ENCODE peak calls at places on chromosomes 4 and X, in four cellular contexts. A, V, Y and M are unnamed samples.

GRCh38 chr4:82833696-82834313 is 35.2 kb upstream of the SCD5 start:
- DNase-seq in A (no peak), V (peak; percentile 36), Y (peak; percentile 54), M (no peak)

GRCh38 chrX:47749185-47749967 is 87.3 kb upstream of the ZNF81 start:
- DNase-seq in A (no peak), V (no peak), Y (no peak), M (no peak)

GRCh38 chr4:150628073-150628472 is 46.1 kb downstream of the MAB21L2 start:
- DNase-seq in A (no peak), V (no peak), Y (no peak), M (no peak)

GRCh38 chr4:174828845-174829701 is at the start of gene GLRA3:
- DNase-seq in A (no peak), V (no peak), Y (peak; percentile 69), M (no peak)

GRCh38 chr4:138162259-138162658 is 79.9 kb downstream of the SLC7A11 start:
- DNase-seq in A (no peak), V (no peak), Y (no peak), M (no peak)

GRCh38 chr4:6324999-6325790 is 55.5 kb downstream of the WFS1 start:
- DNase-seq in A (no peak), V (peak; percentile 85), Y (peak; percentile 74), M (no peak)

GRCh38 chr4:155674669-155675071 is 8.0 kb downstream of the GUCY1A1 start:
- DNase-seq in A (no peak), V (no peak), Y (no peak), M (no peak)

GRCh38 chr4:111748157-111748556 is 397.1 kb upstream of the FAM241A start:
- DNase-seq in A (no peak), V (no peak), Y (no peak), M (no peak)

GRCh38 chrX:107775000-107775733 is 420 bp downstream of the TSC22D3 start:
- DNase-seq in A (no peak), V (no peak), Y (peak; percentile 53), M (no peak)

GRCh38 chrX:117743469-117744251 is 372.9 kb downstream of the KLHL13 start:
- DNase-seq in A (no peak), V (no peak), Y (peak; percentile 49), M (no peak)

GRCh38 chrX:77200663-77201062 is 246.5 kb upstream of the FGF16 start:
- DNase-seq in A (no peak), V (no peak), Y (no peak), M (no peak)
- TF ChIP-seq POLR2A in A (no peak), V (no peak), Y (no peak), M (no peak)

GRCh38 chrX:86805241-86805640 is 657.0 kb downstream of the DACH2 start:
- DNase-seq in A (no peak), V (no peak), Y (no peak), M (no peak)

GRCh38 chrX:86806786-86807185 is 658.5 kb downstream of the DACH2 start:
- DNase-seq in A (no peak), V (no peak), Y (no peak), M (no peak)
- TF ChIP-seq POLR2A in A (no peak), V (no peak), Y (no peak), M (no peak)

DNA sequence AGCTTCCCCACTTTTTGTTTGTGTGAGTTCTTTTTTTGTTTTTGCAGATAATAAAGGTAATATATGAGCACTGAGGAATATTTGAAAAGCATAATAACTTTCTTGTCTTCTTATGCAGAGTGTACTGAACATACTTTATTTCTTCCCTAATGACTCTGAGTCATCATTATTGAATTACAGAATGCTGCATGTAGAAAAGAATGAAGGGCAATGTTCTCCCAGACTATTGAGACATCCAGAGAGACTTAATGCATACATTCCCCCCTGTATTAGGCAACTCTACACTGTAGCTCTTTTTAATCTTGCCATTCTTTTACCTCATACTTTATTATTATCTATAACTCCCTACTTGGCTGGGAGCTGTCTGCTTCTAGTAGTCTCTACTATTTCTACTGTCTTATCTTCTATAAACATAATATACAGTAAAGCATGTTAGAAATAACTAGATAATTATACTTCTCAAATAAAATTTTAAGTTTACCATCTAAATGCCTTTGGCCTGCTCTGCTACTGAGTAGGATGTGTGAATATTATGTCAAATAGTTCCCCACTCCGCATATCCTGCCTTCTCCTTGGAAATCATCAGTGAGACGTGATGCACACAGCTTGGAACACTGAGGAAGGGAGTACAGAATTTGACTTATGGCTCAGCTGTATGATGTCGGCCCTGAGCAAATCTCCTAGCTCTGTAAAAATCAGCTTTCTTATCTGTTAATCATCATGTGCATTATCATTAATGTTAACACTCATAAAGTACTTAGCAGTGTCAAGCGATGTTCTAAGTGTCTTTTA is 240.7 kb upstream of the ANKRD50 start:
- DNase-seq in A (no peak), V (no peak), Y (no peak), M (no peak)
- TF ChIP-seq POLR2A in A (no peak), V (no peak), Y (no peak), M (no peak)

DNA sequence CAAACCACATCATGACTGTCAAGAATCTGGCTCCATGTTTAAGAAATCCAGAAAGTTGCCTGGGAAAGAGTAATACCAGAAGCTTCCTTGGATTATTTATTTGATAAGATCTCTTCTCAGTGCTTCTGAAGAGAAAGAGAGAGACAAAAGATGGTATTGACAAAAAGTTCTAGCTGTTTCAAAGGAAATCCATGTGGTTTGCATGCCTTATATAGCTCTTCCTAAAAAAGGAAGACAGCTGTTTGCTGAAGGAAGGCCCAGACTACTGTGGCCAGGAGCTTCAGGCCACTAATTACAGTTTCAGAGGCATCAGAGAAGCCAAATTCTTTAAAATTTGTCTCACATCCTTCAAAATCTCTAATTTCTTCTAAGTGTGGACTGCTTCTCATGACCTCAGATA is 565.2 kb upstream of the SLIT2 start:
- DNase-seq in A (no peak), V (no peak), Y (no peak), M (no peak)
- TF ChIP-seq POLR2A in A (no peak), V (no peak), Y (no peak), M (no peak)

DNA sequence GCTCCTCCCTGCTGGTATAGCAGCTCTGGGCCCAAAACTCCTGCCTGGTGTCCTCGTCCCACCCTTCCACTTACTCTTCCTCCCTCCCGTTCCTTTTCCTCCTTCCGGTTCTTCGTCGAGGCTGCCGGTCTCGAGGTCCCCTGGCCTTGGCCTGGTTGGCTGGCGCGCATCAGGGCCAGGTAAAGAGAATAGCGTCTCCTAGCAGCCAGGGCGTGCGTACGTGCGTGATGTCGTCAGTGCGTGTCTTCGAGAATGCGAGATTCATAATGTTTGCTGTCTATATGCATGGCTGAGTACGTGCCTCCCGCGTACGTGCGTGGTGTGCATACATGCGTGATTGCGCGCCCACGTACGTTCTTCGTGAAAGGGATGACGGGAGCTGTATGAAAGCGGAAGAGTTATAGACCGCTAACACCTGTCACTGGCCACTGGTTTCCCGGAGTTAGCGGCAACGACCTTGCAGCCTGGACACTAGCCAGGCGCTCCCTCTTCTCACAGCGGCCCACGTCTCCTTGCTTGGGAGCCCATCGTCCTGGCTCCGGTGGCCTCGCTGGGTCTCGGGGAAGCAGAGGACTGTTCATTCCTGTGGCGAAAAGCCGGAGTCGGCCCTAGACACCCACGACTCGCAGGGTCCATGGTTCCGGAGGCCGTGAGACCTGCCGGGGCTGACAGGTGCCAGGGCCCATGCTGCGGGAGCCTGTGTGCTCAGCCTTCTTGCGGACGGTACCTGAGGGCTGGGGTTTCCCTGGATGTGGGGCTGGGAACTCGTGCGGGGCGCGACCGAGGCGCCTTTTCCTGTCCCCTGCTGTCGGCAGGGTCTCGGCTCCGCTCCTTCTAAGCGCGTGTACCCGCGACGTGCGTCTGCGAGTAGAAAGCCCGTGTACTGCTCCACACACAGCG is at the start of gene EOLA1:
- DNase-seq in A (peak; percentile 59), V (peak; percentile 40), Y (peak; percentile 97), M (no peak)
- TF ChIP-seq POLR2A in A (no peak), V (peak; percentile 28), Y (peak; percentile 82), M (no peak)